ENCODE peak calls at places on chromosomes 7 and 10, in six cellular contexts. One of them, this sample, is unnamed.

GRCh38 chr7:27053153-27053552 is 42.6 kb downstream of the HOXA1 start:
- DNase-seq in EL: no peak
- DNase-seq in trophoblast cell: no peak
- DNase-seq in activated gamma-delta T cell treated with anti-CD3 and anti-CD28 coated beads, Interleukin-2, amount 50 U/mL, for 16 hours: no peak
- DNase-seq in GM18507: no peak
- DNase-seq in body of pancreas: no peak
- DNase-seq in this sample: no peak

GRCh38 chr7:44973610-44974401 is 5.0 kb downstream of the MYO1G start:
- DNase-seq in EL: peak
- DNase-seq in trophoblast cell: peak
- DNase-seq in activated gamma-delta T cell treated with anti-CD3 and anti-CD28 coated beads, Interleukin-2, amount 50 U/mL, for 16 hours: no peak
- DNase-seq in GM18507: no peak
- DNase-seq in body of pancreas: peak
- DNase-seq in this sample: no peak

GRCh38 chr10:124529661-124530214 is 68.1 kb downstream of the LHPP start:
- DNase-seq in EL: no peak
- DNase-seq in trophoblast cell: no peak
- DNase-seq in activated gamma-delta T cell treated with anti-CD3 and anti-CD28 coated beads, Interleukin-2, amount 50 U/mL, for 16 hours: no peak
- DNase-seq in GM18507: no peak
- DNase-seq in body of pancreas: no peak
- DNase-seq in this sample: no peak

GRCh38 chr7:95436407-95436806 is 1.6 kb upstream of the PON2 start:
- DNase-seq in EL: no peak
- DNase-seq in trophoblast cell: no peak
- DNase-seq in activated gamma-delta T cell treated with anti-CD3 and anti-CD28 coated beads, Interleukin-2, amount 50 U/mL, for 16 hours: no peak
- DNase-seq in GM18507: no peak
- DNase-seq in body of pancreas: no peak
- DNase-seq in this sample: no peak

GRCh38 chr7:143407296-143408246 is 1.1 kb downstream of the EPHA1 start:
- DNase-seq in EL: no peak
- DNase-seq in trophoblast cell: no peak
- DNase-seq in activated gamma-delta T cell treated with anti-CD3 and anti-CD28 coated beads, Interleukin-2, amount 50 U/mL, for 16 hours: no peak
- DNase-seq in GM18507: no peak
- DNase-seq in body of pancreas: no peak
- DNase-seq in this sample: no peak

GRCh38 chr7:74598558-74598957 is 59.0 kb upstream of the GTF2I start:
- DNase-seq in EL: peak
- DNase-seq in trophoblast cell: peak
- DNase-seq in activated gamma-delta T cell treated with anti-CD3 and anti-CD28 coated beads, Interleukin-2, amount 50 U/mL, for 16 hours: no peak
- DNase-seq in GM18507: no peak
- DNase-seq in body of pancreas: no peak
- DNase-seq in this sample: no peak

GRCh38 chr7:158013085-158013668 is 574.4 kb downstream of the PTPRN2 start:
- DNase-seq in EL: no peak
- DNase-seq in trophoblast cell: no peak
- DNase-seq in activated gamma-delta T cell treated with anti-CD3 and anti-CD28 coated beads, Interleukin-2, amount 50 U/mL, for 16 hours: no peak
- DNase-seq in GM18507: no peak
- DNase-seq in body of pancreas: no peak
- DNase-seq in this sample: no peak

GRCh38 chr7:137985897-137986251 is 16.0 kb downstream of the CREB3L2 start:
- DNase-seq in EL: no peak
- DNase-seq in trophoblast cell: no peak
- DNase-seq in activated gamma-delta T cell treated with anti-CD3 and anti-CD28 coated beads, Interleukin-2, amount 50 U/mL, for 16 hours: no peak
- DNase-seq in GM18507: no peak
- DNase-seq in body of pancreas: no peak
- DNase-seq in this sample: no peak

GRCh38 chr7:2838873-2839578 is 5.1 kb downstream of the GNA12 start:
- DNase-seq in EL: no peak
- DNase-seq in trophoblast cell: no peak
- DNase-seq in activated gamma-delta T cell treated with anti-CD3 and anti-CD28 coated beads, Interleukin-2, amount 50 U/mL, for 16 hours: no peak
- DNase-seq in GM18507: no peak
- DNase-seq in body of pancreas: no peak
- DNase-seq in this sample: no peak

GRCh38 chr7:129089521-129090212 is 34.8 kb upstream of the TNPO3 start:
- DNase-seq in EL: no peak
- DNase-seq in trophoblast cell: no peak
- DNase-seq in activated gamma-delta T cell treated with anti-CD3 and anti-CD28 coated beads, Interleukin-2, amount 50 U/mL, for 16 hours: no peak
- DNase-seq in GM18507: no peak
- DNase-seq in body of pancreas: no peak
- DNase-seq in this sample: no peak

This sample was measured in omental fat pad.